ENCODE peak calls at places on chromosomes 7 and 10, in six cellular contexts. G is heart right ventricle, S is breast epithelium, V is neural progenitor cell, L is left ventricle myocardium inferior, H is tibial nerve. B is an unnamed sample. For H3K27me3 and H3K36me3, the result is how much of the 10 kb centered on the place peaks cover.

GRCh38 chr7:11612737-11613136 is 219.3 kb downstream of the THSD7A start:
- DNase-seq in G (no peak), S (no peak), V (no peak), L (no peak), H (no peak), B (no peak)

GRCh38 chr7:50349399-50349798 is 44.9 kb downstream of the IKZF1 start:
- DNase-seq in G (no peak), S (no peak), V (no peak), L (no peak), H (no peak), B (no peak)

GRCh38 chr7:77266162-77266807 is 66.7 kb upstream of the FGL2 start:
- DNase-seq in G (no peak), S (no peak), V (no peak), L (no peak), H (no peak), B (no peak)

GRCh38 chr7:26087321-26088091 is 64.5 kb upstream of the NFE2L3 start:
- DNase-seq in G (no peak), S (no peak), V (no peak), L (no peak), H (no peak), B (no peak)

GRCh38 chr7:50982626-50983025 is 199.9 kb upstream of the GRB10 start:
- DNase-seq in G (no peak), S (no peak), V (peak), L (no peak), H (no peak), B (no peak)

GRCh38 chr7:74604326-74605020 is 53.0 kb upstream of the GTF2I start:
- DNase-seq in G (no peak), S (peak), V (no peak), L (peak), H (no peak), B (no peak)

GRCh38 chr10:59625842-59626522 is 83.7 kb downstream of the SLC16A9 start:
- DNase-seq in G (peak), S (no peak), V (peak), L (no peak), H (no peak), B (peak)

GRCh38 chr7:129561677-129562424 is 49.7 kb upstream of the NRF1 start:
- DNase-seq in G (no peak), S (no peak), V (peak), L (no peak), H (no peak), B (no peak)

GRCh38 chr7:67551027-67551426 is 554.4 kb downstream of the TYW1 start:
- DNase-seq in G (peak), S (no peak), V (no peak), L (peak), H (no peak), B (no peak)

GRCh38 chr7:131555565-131556054 is 818 bp downstream of the PODXL start:
- DNase-seq in G (no peak), S (no peak), V (peak), L (no peak), H (no peak), B (no peak)

GRCh38 chr10:50917486-50917885 is 32.1 kb upstream of the A1CF start:
- DNase-seq in G (no peak), S (no peak), V (no peak), L (no peak), H (no peak), B (peak)

GRCh38 chr7:98119257-98119918 is 12.7 kb downstream of the LMTK2 start:
- DNase-seq in G (no peak), S (no peak), V (no peak), L (no peak), H (no peak), B (peak)

GRCh38 chr10:132788831-132789219 is 2.9 kb upstream of the NKX6-2 start:
- DNase-seq in G (no peak), S (no peak), V (peak), L (no peak), H (no peak), B (no peak)
- H3K27me3 ChIP-seq in G (half or more), S (half or more), V (half or more), L (half or more), H (half or more), B (under half)

GRCh38 chr10:98308602-98309365 is 40.8 kb upstream of the LOXL4 start:
- DNase-seq in G (no peak), S (no peak), V (peak), L (no peak), H (no peak), B (no peak)
- TF ChIP-seq CTCF in G (no peak), S (no peak), V (peak), L (no peak), H (no peak), B (no peak)

GRCh38 chr7:5754981-5755599 is 26.4 kb downstream of the RNF216 start:
- DNase-seq in G (no peak), S (no peak), V (no peak), L (no peak), H (no peak), B (no peak)
- H3K36me3 ChIP-seq in G (half or more), S (under half), V (under half), L (half or more), H (under half), B (under half)

GRCh38 chr10:132972986-132973902 is 30.9 kb upstream of the CFAP46 start:
- DNase-seq in G (no peak), S (no peak), V (no peak), L (peak), H (no peak), B (no peak)
- H3K27me3 ChIP-seq in G (half or more), S (half or more), V (under half), L (half or more), H (half or more), B (under half)

DNA sequence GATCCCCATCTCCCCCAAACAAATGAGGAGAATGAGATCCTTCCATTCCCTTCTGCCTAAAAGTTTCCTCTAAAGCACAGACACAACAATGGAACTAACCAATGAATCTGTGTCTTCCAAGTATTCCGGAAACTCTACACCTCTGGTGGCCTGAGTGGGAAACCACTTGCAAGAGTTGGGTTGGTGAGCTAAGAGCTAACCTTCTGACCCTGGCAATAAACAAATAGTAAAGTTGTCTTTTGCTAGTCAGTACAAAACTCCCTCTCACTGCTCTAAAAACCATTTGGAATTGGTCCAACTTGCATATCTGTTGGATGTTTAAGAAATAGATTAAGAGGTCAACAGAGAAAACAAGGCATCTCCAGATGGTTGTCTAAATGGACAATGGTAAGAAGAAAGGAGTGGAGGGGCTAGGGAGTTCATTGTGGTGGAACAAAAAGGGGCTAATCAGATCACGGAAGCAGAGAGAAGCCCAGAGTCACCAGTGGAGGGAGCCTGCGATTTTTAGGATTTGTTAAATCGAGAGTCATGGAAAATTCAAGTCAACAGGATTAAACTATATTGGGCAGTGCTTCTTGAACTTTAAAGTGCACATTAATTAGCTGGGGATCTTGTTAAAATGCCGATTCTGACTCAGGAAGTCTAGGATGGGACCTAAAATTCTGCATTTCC is 192.3 kb downstream of the EVX1 start:
- DNase-seq in G (no peak), S (no peak), V (peak), L (no peak), H (no peak), B (no peak)
- TF ChIP-seq CTCF in G (no peak), S (no peak), V (peak), L (peak), H (no peak), B (peak)

DNA sequence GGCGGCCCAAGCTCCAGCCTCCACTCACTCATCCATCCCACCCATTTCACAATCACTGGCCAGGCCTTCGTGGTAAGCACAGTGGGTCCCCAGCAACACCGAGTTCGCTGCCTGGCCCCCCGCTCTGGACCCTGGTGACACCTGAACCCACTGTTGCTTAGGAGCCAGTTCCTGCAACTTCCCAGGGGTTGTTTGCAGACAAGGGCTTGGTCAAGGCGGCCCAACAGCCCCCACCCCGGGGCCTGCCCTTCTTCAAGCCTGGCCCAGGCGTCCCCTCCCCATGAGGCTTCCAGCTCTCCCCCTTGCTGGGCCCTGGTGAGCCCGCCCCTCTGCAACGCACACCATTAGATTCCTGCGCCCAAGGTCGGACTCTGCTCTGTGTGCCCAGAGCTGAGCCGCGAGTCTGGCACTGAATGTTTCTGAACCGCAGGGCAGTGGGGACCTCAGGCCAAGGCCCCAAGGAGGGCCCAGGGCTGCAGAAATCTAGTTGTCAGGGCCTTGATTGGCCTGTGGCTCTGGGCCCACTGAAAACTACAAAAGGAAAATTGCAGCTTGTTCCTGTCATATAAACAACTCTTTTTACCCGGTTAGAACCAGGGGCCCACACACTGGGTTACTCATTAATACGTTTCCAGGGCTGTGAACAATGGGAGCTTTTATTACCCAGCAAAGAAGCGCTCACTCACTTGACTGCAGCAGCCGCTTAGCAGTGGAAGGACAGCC is 2.1 kb upstream of the COX19 start:
- DNase-seq in G (no peak), S (no peak), V (peak), L (no peak), H (no peak), B (no peak)
- H3K36me3 ChIP-seq in G (under half), S (under half), V (under half), L (under half), H (under half), B (under half)

DNA sequence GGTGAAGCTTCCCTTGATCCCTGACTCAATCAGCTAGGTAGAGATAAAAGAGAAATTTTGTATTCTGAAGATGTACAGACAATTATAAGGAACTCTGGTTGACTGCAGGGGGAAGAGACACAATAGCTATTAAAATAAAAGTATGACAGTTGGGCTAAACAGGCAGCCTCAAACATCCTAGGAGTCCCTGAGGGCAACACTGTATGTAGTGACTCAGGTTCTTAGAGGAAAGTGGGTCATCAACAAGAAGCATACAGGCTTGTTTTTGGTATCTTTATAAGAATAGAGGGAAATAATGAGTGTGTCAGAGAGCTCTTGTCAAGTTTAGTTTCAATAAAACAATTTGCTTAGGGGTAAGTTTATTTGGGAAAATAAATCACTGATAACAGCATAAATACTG is 150.3 kb downstream of the AUTS2 start:
- DNase-seq in G (no peak), S (no peak), V (no peak), L (no peak), H (no peak), B (no peak)
- H3K27me3 ChIP-seq in G (under half), S (under half), V (under half), L (under half), H (under half), B (under half)

B was measured in BJ.